ENCODE peak calls at places on chromosomes 6 and 20, in seven cellular contexts. Y is MM.1S, E is epithelial cell of esophagus, I is cardiac muscle cell, Z is heart right ventricle, M is Karpas-422, H is GM23248. B is an unnamed sample.

GRCh38 chr6:149508485-149508884 is 23.7 kb upstream of the ZC3H12D start:
- DNase-seq in Y (no peak), E (no peak), I (no peak), Z (no peak), M (no peak), H (no peak), B (no peak)

GRCh38 chr20:34084227-34084923 is 27.7 kb downstream of the EIF2S2 start:
- DNase-seq in Y (no peak), E (no peak), I (no peak), Z (no peak), M (peak), H (no peak), B (no peak)

GRCh38 chr6:49550413-49551125 is at the start of gene C6orf141:
- DNase-seq in Y (peak), E (peak), I (peak), Z (no peak), M (no peak), H (peak), B (peak)

GRCh38 chr6:33632603-33633039 is 11.5 kb downstream of the ITPR3 start:
- DNase-seq in Y (no peak), E (peak), I (peak), Z (peak), M (peak), H (peak), B (peak)

GRCh38 chr6:88165087-88165876 is 865 bp downstream of the CNR1 start:
- DNase-seq in Y (no peak), E (no peak), I (no peak), Z (no peak), M (no peak), H (peak), B (no peak)

GRCh38 chr6:41779336-41779735 is 364 bp downstream of the FRS3 start:
- DNase-seq in Y (no peak), E (no peak), I (no peak), Z (no peak), M (peak), H (peak), B (no peak)

GRCh38 chr6:98787961-98788360 is 46.4 kb upstream of the POU3F2 start:
- DNase-seq in Y (no peak), E (no peak), I (no peak), Z (no peak), M (no peak), H (no peak), B (no peak)

GRCh38 chr6:166737231-166737630 is 110.2 kb upstream of the RPS6KA2 start:
- DNase-seq in Y (no peak), E (peak), I (no peak), Z (no peak), M (no peak), H (no peak), B (no peak)

GRCh38 chr20:63361507-63362425 is 617 bp upstream of the CHRNA4 start:
- DNase-seq in Y (no peak), E (no peak), I (no peak), Z (no peak), M (no peak), H (peak), B (no peak)

GRCh38 chr20:34299925-34300806 is 3.0 kb downstream of the AHCY start:
- DNase-seq in Y (no peak), E (peak), I (no peak), Z (no peak), M (no peak), H (peak), B (no peak)

DNA sequence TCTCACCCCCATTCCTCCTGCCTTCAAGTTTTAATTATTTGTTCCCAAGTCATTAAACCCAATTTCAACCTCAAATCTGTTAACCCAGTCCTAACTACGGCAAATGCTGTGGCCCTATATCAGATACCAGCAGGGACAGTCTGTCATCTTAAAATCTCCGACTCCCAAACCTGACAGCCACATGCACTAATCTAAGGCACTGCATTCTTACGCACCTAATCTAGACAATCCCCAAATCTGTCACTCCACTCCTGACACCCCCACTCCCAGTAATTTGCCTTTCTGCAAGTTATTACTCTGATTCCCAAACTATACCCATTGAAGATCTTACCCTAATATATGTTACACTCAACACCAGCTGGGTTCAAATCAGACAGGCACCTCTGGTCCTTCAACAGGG is 2.5 kb downstream of the MTCH1 start:
- DNase-seq in Y (no peak), E (no peak), I (no peak), Z (no peak), M (no peak), H (no peak), B (no peak)
- H3K4me3 ChIP-seq in Y (no peak), E (no peak), I (no peak), Z (no peak), M (peak), H (peak), B (no peak)

DNA sequence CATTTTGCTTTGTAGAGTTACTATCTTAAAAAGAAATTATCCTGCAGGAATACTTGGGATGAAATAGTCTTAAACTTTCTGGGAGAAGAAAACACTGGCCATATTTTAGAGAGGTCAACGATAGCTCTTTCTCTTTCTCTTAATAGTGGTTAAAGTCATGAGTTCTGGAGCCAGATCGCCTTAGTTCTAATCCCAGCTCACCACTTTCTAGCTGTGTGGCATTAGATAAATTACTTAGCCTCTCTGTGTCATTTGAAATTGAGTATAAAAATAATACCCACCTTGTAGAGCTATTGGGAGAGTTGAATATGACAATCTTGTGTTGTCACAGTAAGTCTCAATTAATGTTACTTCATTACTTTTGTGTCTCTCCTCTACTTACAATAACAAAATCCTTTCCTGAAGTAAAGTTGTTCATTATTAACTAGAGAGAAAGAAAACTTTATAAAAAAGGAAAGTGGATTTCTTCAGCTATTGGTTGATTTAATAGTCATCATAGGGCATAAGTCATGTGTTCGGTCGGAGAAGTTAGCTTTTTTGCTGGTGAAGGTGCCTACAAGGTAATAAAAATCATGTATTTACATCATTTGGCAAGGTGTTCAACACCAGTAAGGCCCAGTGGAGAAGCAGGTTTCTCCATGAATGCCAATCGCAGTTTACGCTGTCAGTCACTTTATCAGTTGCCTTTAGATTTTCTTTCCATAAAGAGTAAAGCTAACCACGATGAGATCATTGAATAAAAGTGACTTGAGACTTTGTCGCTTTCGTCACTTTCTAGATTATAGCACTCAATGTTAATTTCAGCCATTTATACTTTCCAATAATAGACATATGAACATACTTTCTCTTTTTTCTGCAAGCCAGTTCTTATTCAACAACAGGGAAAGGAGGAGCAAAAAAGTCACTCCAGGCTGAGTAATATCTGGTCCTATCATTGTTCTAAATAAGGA is 2.0 kb downstream of the NEDD9 start:
- DNase-seq in Y (no peak), E (peak), I (no peak), Z (no peak), M (no peak), H (peak), B (peak)
- H3K4me3 ChIP-seq in Y (no peak), E (no peak), I (peak), Z (peak), M (no peak), H (peak), B (peak)

GRCh38 chr20:3751664-3752385 is 15.7 kb downstream of the ADISSP start:
- DNase-seq in Y (no peak), E (peak), I (no peak), Z (peak), M (no peak), H (no peak), B (peak)
- H3K4me3 ChIP-seq in Y (no peak), E (peak), I (peak), Z (peak), M (no peak), H (no peak), B (no peak)

GRCh38 chr6:56869346-56869745 is 85.6 kb upstream of the BEND6 start:
- DNase-seq in Y (no peak), E (no peak), I (no peak), Z (no peak), M (no peak), H (no peak), B (no peak)

GRCh38 chr6:56864171-56864616 is 90.7 kb upstream of the BEND6 start:
- DNase-seq in Y (no peak), E (no peak), I (no peak), Z (no peak), M (no peak), H (no peak), B (no peak)

GRCh38 chr6:56868687-56869086 is 86.2 kb upstream of the BEND6 start:
- DNase-seq in Y (no peak), E (peak), I (peak), Z (no peak), M (no peak), H (peak), B (no peak)

GRCh38 chr6:56865081-56865875 is 89.6 kb upstream of the BEND6 start:
- DNase-seq in Y (no peak), E (peak), I (no peak), Z (no peak), M (no peak), H (no peak), B (no peak)

GRCh38 chr6:56866917-56867522 is 87.9 kb upstream of the BEND6 start:
- DNase-seq in Y (no peak), E (peak), I (peak), Z (no peak), M (no peak), H (peak), B (no peak)
- H3K4me3 ChIP-seq in Y (no peak), E (no peak), I (no peak), Z (no peak), M (no peak), H (no peak), B (no peak)

DNA sequence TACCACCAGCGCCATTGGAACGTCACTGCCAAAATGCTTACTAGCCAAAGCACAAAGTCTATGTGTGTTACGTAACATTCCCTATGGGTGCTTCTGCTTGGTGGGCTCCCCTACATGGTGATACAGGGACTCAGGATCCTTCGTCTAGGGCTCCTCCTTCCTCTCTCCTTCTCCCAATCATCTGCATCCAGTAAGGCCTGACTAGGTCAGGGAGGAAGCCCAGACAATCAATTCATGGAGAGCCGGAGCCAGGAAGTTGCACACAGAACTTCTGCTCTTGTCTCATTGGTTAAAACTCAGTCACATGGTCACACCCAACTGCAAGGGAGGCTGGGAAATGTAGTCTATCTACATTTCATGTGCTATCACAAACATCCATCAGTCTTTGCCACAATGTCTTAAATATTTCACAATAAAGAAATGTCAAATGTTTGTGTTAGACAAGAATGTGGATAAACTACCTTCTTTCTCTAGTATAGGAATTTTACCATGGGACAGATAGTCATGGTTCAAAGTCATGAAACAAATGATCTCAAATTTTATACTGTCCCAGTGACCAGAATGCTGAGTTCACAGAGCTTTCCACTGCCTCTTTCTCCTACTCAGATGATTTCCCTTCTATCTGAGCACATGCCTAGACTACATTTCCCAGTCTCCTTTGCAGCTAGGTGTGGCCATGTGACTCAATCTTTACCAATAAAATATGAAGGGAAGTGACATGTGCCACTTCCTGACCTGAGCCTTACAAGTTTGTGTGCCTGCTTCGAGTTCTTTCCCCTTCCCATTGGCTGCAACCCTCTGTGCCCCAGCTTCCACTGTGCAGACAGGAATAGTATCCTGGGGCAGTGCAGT is 9.3 kb upstream of the KCNK15 start:
- DNase-seq in Y (peak), E (peak), I (peak), Z (peak), M (peak), H (peak), B (no peak)
- H3K4me3 ChIP-seq in Y (peak), E (no peak), I (no peak), Z (no peak), M (peak), H (no peak), B (no peak)